ENCODE peak calls at places on chromosomes 1 and 21, in ten cellular contexts. P is left ventricle myocardium inferior, R is suprapubic skin, Q is RWPE2, K is left lung, L is tibial artery, A is aorta, J is neural progenitor cell, Y is body of pancreas, Z is right lobe of liver. D is an unnamed sample.
A peak's percentile ranks its signal among the peaks of the same experiment; 100 is the strongest.

GRCh38 chr1:69126761-69127160 is 441.0 kb upstream of the LRRC7 start:
- DNase-seq in P (no peak), R (no peak), Q (no peak), K (no peak), L (no peak), A (no peak), J (no peak), Y (no peak), Z (no peak), D (no peak)

GRCh38 chr1:197464039-197464438 is 196.0 kb downstream of the CRB1 start:
- DNase-seq in P (no peak), R (no peak), Q (no peak), K (peak; percentile 34), L (no peak), A (no peak), J (peak; percentile 11), Y (peak; percentile 16), Z (no peak), D (no peak)

GRCh38 chr21:32779983-32780382 is 8.4 kb upstream of the PAXBP1 start:
- DNase-seq in P (no peak), R (no peak), Q (no peak), K (no peak), L (no peak), A (no peak), J (no peak), Y (no peak), Z (no peak), D (no peak)

GRCh38 chr1:223631367-223631977 is 34.0 kb downstream of the CAPN8 start:
- DNase-seq in P (no peak), R (no peak), Q (no peak), K (no peak), L (peak; percentile 11), A (no peak), J (no peak), Y (no peak), Z (no peak), D (no peak)

GRCh38 chr1:39102537-39103320 is 76.6 kb downstream of the NDUFS5 start:
- DNase-seq in P (no peak), R (no peak), Q (no peak), K (peak; percentile 61), L (no peak), A (no peak), J (peak; percentile 80), Y (no peak), Z (no peak), D (peak; percentile 41)

GRCh38 chr1:208534604-208534907 is 290.4 kb upstream of the PLXNA2 start:
- DNase-seq in P (no peak), R (no peak), Q (no peak), K (no peak), L (no peak), A (no peak), J (no peak), Y (no peak), Z (no peak), D (no peak)

GRCh38 chr1:226737819-226738420 is 1.2 kb downstream of the ITPKB start:
- DNase-seq in P (peak; percentile 47), R (peak; percentile 80), Q (no peak), K (peak; percentile 64), L (peak; percentile 73), A (peak; percentile 86), J (peak; percentile 61), Y (peak; percentile 47), Z (peak; percentile 54), D (peak; percentile 37)

GRCh38 chr1:156692958-156693857 is 12.2 kb downstream of the CRABP2 start:
- DNase-seq in P (no peak), R (no peak), Q (peak; percentile 82), K (peak; percentile 51), L (no peak), A (no peak), J (peak; percentile 94), Y (peak; percentile 67), Z (no peak), D (peak; percentile 39)

GRCh38 chr1:167738158-167738557 is 16.4 kb downstream of the MPZL1 start:
- DNase-seq in P (no peak), R (no peak), Q (no peak), K (no peak), L (no peak), A (no peak), J (no peak), Y (no peak), Z (no peak), D (no peak)

GRCh38 chr1:156284762-156285161 is 637 bp downstream of the TMEM79 start:
- DNase-seq in P (no peak), R (no peak), Q (no peak), K (no peak), L (no peak), A (no peak), J (no peak), Y (no peak), Z (no peak), D (no peak)

DNA sequence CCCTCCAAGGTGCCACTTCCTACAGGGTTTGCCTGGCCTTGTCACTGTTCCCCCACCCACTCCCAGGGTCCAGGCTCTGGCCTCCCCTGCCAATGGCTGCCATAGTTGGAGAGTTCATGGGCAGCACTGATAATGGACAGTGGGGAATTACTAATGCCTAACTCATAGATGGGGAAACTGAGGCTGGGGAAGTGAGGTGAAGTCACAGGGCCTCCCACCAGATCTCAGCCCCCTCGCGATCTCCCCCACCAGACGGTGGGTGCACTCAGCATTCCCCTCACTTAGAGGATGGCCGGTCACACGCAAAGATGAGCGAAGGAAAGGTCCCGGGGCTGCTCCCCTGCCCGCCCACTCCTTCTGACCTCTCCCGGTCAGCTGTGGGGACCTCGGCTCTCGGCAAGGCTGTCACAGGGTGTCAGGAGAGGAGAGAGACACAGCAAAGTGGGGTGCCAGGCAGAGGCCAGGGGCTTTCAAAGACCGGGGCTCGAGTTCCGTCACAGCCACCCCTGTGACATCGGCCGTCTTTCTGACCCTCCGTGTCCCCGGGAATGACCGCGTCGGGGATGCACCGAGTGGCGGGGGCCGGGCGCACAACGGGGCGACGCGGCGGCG is 230.0 kb upstream of the TMEM51 start:
- DNase-seq in P (no peak), R (peak; percentile 71), Q (no peak), K (no peak), L (no peak), A (no peak), J (no peak), Y (no peak), Z (no peak), D (no peak)
- H3K4me3 ChIP-seq in P (peak overlapping the region; percentile 86), R (peak overlapping the region; percentile 75), Q (peak overlapping the region; percentile 80), K (peak overlapping the region; percentile 13), L (peak overlapping the region; percentile 68), A (no peak overlapping the region), J (peak overlapping the region; percentile 46), Y (no peak overlapping the region), Z (no peak overlapping the region), D (peak overlapping the region; percentile 60)

DNA sequence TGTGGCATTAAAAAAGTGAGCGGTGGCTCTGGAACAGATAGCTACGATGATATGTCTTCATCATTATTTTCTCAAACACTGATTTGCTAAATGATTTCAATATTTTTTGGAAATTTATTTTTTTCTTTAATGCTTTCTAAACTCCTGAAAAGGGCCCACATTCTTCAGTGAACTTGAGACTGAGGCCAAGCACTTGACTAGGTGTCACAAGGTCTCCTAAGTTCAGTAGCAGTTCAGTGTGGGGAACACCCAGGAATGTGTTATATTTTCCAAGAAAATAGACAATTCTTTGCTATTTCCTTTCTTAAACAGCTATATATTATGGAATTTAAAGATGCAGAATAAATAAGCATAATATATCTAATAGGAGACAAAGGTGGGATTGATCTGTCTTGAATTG is 850.9 kb downstream of the USP25 start:
- DNase-seq in P (no peak), R (no peak), Q (no peak), K (no peak), L (no peak), A (no peak), J (no peak), Y (no peak), Z (no peak), D (no peak)
- H3K4me1 ChIP-seq in P (peaks cover 47% of the 10 kb centered on the region), R (peaks cover 22% of the 10 kb centered on the region), Q (no peaks in the 10 kb centered on the region), K (peaks cover 6% of the 10 kb centered on the region), L (peaks cover 3% of the 10 kb centered on the region), A (no peaks in the 10 kb centered on the region), J (no peaks in the 10 kb centered on the region), Y (no peaks in the 10 kb centered on the region), Z (no peaks in the 10 kb centered on the region), D (no peaks in the 10 kb centered on the region)

GRCh38 chr21:43304206-43304605 is 122.7 kb downstream of the SIK1 start:
- DNase-seq in P (peak; percentile 7), R (peak; percentile 55), Q (peak; percentile 32), K (peak; percentile 19), L (peak; percentile 53), A (peak; percentile 53), J (no peak), Y (no peak), Z (no peak), D (no peak)

GRCh38 chr21:43304621-43305335 is 122.2 kb downstream of the SIK1 start:
- DNase-seq in P (peak; percentile 12), R (peak; percentile 60), Q (peak; percentile 45), K (peak; percentile 27), L (peak; percentile 51), A (peak; percentile 67), J (no peak), Y (no peak), Z (peak; percentile 11), D (no peak)

GRCh38 chr21:43305811-43306311 is 121.1 kb downstream of the SIK1 start:
- DNase-seq in P (peak; percentile 15), R (peak; percentile 66), Q (peak; percentile 59), K (peak; percentile 21), L (peak; percentile 63), A (peak; percentile 54), J (no peak), Y (no peak), Z (peak; percentile 17), D (no peak)

GRCh38 chr21:43306391-43306790 is 120.5 kb downstream of the SIK1 start:
- DNase-seq in P (peak; percentile 9), R (peak; percentile 57), Q (peak; percentile 42), K (peak; percentile 7), L (peak; percentile 60), A (peak; percentile 51), J (no peak), Y (no peak), Z (no peak), D (no peak)

DNA sequence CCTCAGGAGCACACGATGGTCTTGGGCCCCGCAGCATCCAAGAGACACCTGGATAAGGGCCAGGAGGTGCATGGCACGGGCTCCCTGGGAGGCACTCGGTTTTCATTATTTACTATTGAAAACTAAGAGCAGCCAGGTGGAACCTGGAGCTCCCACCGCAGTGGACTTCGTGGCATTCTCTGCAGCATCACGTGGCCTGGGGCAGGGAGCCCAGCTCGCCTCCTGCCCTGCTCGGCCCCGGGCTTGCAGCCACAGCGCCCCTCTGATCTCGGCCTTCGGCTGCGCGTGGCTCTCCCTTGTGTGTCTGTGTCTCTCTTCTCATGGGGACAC is 121.6 kb downstream of the SIK1 start:
- DNase-seq in P (peak; percentile 2), R (no peak), Q (peak; percentile 37), K (no peak), L (peak; percentile 42), A (peak; percentile 51), J (no peak), Y (no peak), Z (peak; percentile 7), D (no peak)
- H3K4me3 ChIP-seq in P (no peak overlapping the region), R (no peak overlapping the region), Q (no peak overlapping the region), K (no peak overlapping the region), L (no peak overlapping the region), A (no peak overlapping the region), J (no peak overlapping the region), Y (no peak overlapping the region), Z (no peak overlapping the region), D (no peak overlapping the region)

DNA sequence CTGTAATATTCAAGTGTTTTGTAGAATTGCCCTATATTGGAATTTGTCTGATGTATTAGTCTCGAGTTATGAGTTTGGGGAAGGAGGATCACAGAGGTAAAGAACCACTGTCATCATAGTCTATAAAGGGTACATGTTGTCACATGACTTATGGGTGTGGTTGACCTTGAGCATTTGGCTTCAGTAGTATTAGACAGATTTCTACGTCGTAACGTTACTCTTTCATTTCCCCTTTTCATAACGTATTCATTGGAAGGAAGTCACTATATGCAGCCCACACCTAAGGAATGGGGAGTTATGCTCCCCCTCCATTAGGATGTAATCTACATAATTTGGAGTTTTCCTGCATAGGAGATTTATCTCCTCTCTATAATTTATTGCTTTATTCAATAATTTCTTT is 110.1 kb upstream of the VAV3 start:
- DNase-seq in P (no peak), R (no peak), Q (no peak), K (no peak), L (no peak), A (no peak), J (no peak), Y (no peak), Z (no peak), D (no peak)
- H3K4me1 ChIP-seq in P (no peaks in the 10 kb centered on the region), R (peaks cover 8% of the 10 kb centered on the region), Q (no peaks in the 10 kb centered on the region), K (no peaks in the 10 kb centered on the region), L (no peaks in the 10 kb centered on the region), A (no peaks in the 10 kb centered on the region), J (no peaks in the 10 kb centered on the region), Y (no peaks in the 10 kb centered on the region), Z (peaks cover 3% of the 10 kb centered on the region), D (no peaks in the 10 kb centered on the region)

D was measured in prostate gland.